ENCODE peak calls at places on chromosomes 6 and 20, in five cellular contexts. F is ovary, P is Panc1, K is psoas muscle, H is breast epithelium. C is an unnamed sample.

GRCh38 chr20:63690001-63690897 is 6.2 kb upstream of the TNFRSF6B start:
- DNase-seq in F (no peak), K (no peak), H (no peak), P (no peak), C (no peak)

GRCh38 chr6:127420558-127420957 is 38.6 kb downstream of the KIAA0408 start:
- DNase-seq in P (peak; percentile 96), F (peak; percentile 57), H (no peak), K (peak; percentile 25), C (peak; percentile 98)

GRCh38 chr20:59020938-59021551 is 1.8 kb downstream of the TUBB1 start:
- DNase-seq in F (no peak), H (no peak), P (no peak), K (no peak), C (peak; percentile 20)

GRCh38 chr6:108366236-108366635 is 71.4 kb downstream of the AFG1L start:
- DNase-seq in F (no peak), K (no peak), H (no peak), P (no peak), C (no peak)

GRCh38 chr6:27605401-27606342 is 132.8 kb upstream of the ZNF184 start:
- DNase-seq in K (no peak), H (no peak), P (peak; percentile 93), F (no peak), C (peak; percentile 92)

GRCh38 chr6:14861491-14861943 is 384.4 kb upstream of the JARID2 start:
- DNase-seq in H (no peak), K (no peak), F (no peak), P (no peak), C (no peak)

GRCh38 chr6:83879746-83880145 is 20.3 kb downstream of the CYB5R4 start:
- DNase-seq in F (no peak), K (no peak), H (no peak), P (no peak), C (no peak)

GRCh38 chr20:23135449-23136447 is 49.6 kb upstream of the CD93 start:
- DNase-seq in P (no peak), H (no peak), K (no peak), F (no peak), C (no peak)

GRCh38 chr20:57711311-57711712 is 1.5 kb upstream of the PMEPA1 start:
- DNase-seq in H (no peak), F (no peak), K (no peak), P (no peak), C (no peak)

GRCh38 chr6:30202366-30202765 is 10.8 kb downstream of the TRIM26 start:
- DNase-seq in K (no peak), P (no peak), F (no peak), H (no peak), C (no peak)

GRCh38 chr6:39907871-39908575 is 26.2 kb downstream of the MOCS1 start:
- DNase-seq in H (no peak), F (no peak), K (no peak), P (no peak), C (no peak)

GRCh38 chr6:50905297-50905696 is 86.6 kb downstream of the TFAP2B start:
- DNase-seq in H (no peak), K (no peak), P (no peak), F (no peak), C (no peak)

GRCh38 chr20:61986762-61987321 is 78.8 kb downstream of the TAF4 start:
- DNase-seq in P (no peak), H (no peak), F (no peak), K (no peak), C (no peak)

GRCh38 chr6:42394881-42395620 is 56.7 kb downstream of the TRERF1 start:
- DNase-seq in F (no peak), P (no peak), K (no peak), H (no peak), C (no peak)

GRCh38 chr20:210809-211502 is 16.1 kb upstream of the DEFB129 start:
- DNase-seq in H (no peak), P (no peak), F (no peak), K (no peak), C (no peak)

GRCh38 chr6:105832358-105832757 is 253.8 kb upstream of the PRDM1 start:
- DNase-seq in K (no peak), H (no peak), P (no peak), F (no peak), C (no peak)

GRCh38 chr6:108133594-108134179 is 32.1 kb upstream of the NR2E1 start:
- DNase-seq in H (peak; percentile 65), P (no peak), F (peak; percentile 45), K (peak; percentile 53), C (peak; percentile 88)

GRCh38 chr6:168983925-168984324 is 269.7 kb downstream of the THBS2 start:
- DNase-seq in H (no peak), P (no peak), F (no peak), K (no peak), C (no peak)

GRCh38 chr20:37365760-37366638 is 20.1 kb downstream of the SRC start:
- DNase-seq in H (no peak), K (no peak), P (no peak), F (peak; percentile 3), C (no peak)

GRCh38 chr6:15608406-15608805 is 54.4 kb downstream of the DTNBP1 start:
- DNase-seq in F (no peak), H (no peak), K (no peak), P (no peak), C (peak; percentile 67)

GRCh38 chr6:155381856-155382690 is 67.8 kb upstream of the TFB1M start:
- DNase-seq in H (no peak), K (no peak), P (no peak), F (no peak), C (peak; percentile 55)
- H3K27ac ChIP-seq in H (no peak overlapping the region), K (no peak overlapping the region), P (no peak overlapping the region), F (no peak overlapping the region), C (no peak overlapping the region)

GRCh38 chr6:35312763-35313125 is 15.1 kb downstream of the DEF6 start:
- DNase-seq in P (no peak), K (no peak), F (no peak), H (no peak), C (no peak)
- H3K4me3 ChIP-seq in P (no peak overlapping the region), K (no peak overlapping the region), F (no peak overlapping the region), H (no peak overlapping the region), C (no peak overlapping the region)

GRCh38 chr6:144647971-144648651 is 363.0 kb downstream of the UTRN start:
- DNase-seq in F (no peak), K (no peak), P (no peak), H (no peak), C (no peak)
- TF ChIP-seq CTCF in F (no peak), K (no peak), P (no peak), H (no peak), C (peak; percentile 3)

DNA sequence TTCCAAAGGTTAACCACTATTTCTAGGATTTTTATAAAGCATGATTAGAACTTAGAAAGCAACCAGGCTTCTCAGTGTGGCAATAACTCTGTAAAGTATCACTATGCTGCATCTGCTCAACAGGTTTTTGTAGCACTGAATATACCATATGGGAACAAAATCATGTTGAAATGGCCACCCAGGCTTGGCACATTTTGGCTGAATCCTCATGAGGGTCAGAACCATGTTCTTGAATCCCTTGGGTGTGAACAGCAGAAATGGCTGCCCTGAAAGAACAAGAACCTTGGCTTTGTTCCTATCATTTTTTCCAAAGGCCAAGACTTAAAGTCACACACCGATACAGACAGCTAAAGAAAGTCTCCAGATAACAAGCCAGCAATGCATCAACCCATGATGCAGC is 283.0 kb upstream of the NOX3 start:
- DNase-seq in H (no peak), K (no peak), P (no peak), F (no peak), C (no peak)
- H3K27ac ChIP-seq in H (no peak overlapping the region), K (no peak overlapping the region), P (no peak overlapping the region), F (no peak overlapping the region), C (no peak overlapping the region)

GRCh38 chr6:90249458-90249857 is 47.2 kb downstream of the BACH2 start:
- DNase-seq in H (no peak), F (no peak), K (no peak), P (no peak), C (no peak)

GRCh38 chr6:90247262-90247661 is 49.4 kb downstream of the BACH2 start:
- DNase-seq in F (no peak), P (no peak), H (no peak), K (no peak), C (no peak)

GRCh38 chr6:90249044-90249443 is 47.6 kb downstream of the BACH2 start:
- DNase-seq in H (no peak), F (no peak), P (no peak), K (no peak), C (peak; percentile 13)

GRCh38 chr6:90251295-90251992 is 45.2 kb downstream of the BACH2 start:
- DNase-seq in F (no peak), P (no peak), K (no peak), H (no peak), C (no peak)

GRCh38 chr6:90250405-90250804 is 46.2 kb downstream of the BACH2 start:
- DNase-seq in K (no peak), F (no peak), P (no peak), H (no peak), C (no peak)
- H3K4me3 ChIP-seq in K (no peak overlapping the region), F (no peak overlapping the region), P (no peak overlapping the region), H (no peak overlapping the region), C (no peak overlapping the region)

GRCh38 chr20:48147326-48147725 is 362.0 kb upstream of the SULF2 start:
- DNase-seq in F (no peak), K (no peak), H (no peak), P (no peak), C (no peak)

GRCh38 chr20:48143435-48144081 is 358.3 kb upstream of the SULF2 start:
- DNase-seq in K (no peak), F (no peak), P (no peak), H (no peak), C (no peak)

GRCh38 chr20:48139262-48140041 is 354.2 kb upstream of the SULF2 start:
- DNase-seq in H (no peak), K (no peak), P (no peak), F (no peak), C (no peak)

GRCh38 chr20:48146303-48146702 is 361.0 kb upstream of the SULF2 start:
- DNase-seq in P (no peak), F (no peak), K (no peak), H (no peak), C (no peak)

GRCh38 chr20:48142258-48142657 is 357.0 kb upstream of the SULF2 start:
- DNase-seq in K (no peak), P (no peak), F (no peak), H (no peak), C (no peak)
- TF ChIP-seq CTCF in K (no peak), P (no peak), F (no peak), H (no peak), C (no peak)

DNA sequence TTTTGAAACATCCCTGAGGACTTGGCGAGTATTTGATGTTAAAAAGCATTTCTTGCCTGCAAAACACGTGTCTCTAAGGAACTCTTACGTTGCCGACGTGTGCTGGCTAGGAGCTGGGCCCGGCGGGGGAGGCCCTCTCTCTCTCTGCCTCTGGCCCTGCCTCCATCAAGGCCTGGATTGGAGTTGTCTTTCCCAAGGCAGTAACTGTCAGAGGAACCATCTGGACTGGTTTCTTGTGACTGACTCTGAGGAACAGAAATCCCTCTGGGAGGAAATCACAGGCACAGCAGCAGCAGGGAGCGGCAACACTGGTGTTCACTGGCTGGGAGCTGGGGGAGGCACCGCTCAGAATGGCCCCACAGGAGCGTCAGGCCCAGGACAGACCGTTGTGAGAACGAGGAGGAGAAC is 244.2 kb downstream of the NRN1 start:
- DNase-seq in K (no peak), H (no peak), P (no peak), F (peak; percentile 27), C (no peak)
- H3K27ac ChIP-seq in K (peak overlapping the region; percentile 89), H (peak overlapping the region; percentile 61), P (no peak overlapping the region), F (no peak overlapping the region), C (no peak overlapping the region)

C was measured in brain microvascular endothelial cell.